ENCODE peak calls at places on chromosomes 4 and X, in nine cellular contexts. J, O, T, N, V, Z, Q, Y and X are unnamed samples.

GRCh38 chr4:150461957-150462356 is 120.0 kb upstream of the MAB21L2 start:
- DNase-seq in N (no peak), Q (no peak), T (no peak), O (no peak), Z (no peak), J (no peak), Y (no peak), V (no peak), X (no peak)

GRCh38 chr4:156456830-156457229 is 503.2 kb upstream of the CTSO start:
- DNase-seq in J (no peak), Q (no peak), T (no peak), O (no peak), Y (no peak), V (no peak), Z (no peak), N (no peak), X (no peak)

GRCh38 chr4:39718366-39719323 is 20.7 kb downstream of the UBE2K start:
- DNase-seq in O (no peak), Y (no peak), J (no peak), Q (no peak), V (no peak), N (no peak), Z (no peak), T (no peak), X (no peak)

GRCh38 chr4:105598787-105599186 is 46.4 kb downstream of the ARHGEF38 start:
- DNase-seq in T (no peak), Q (no peak), O (no peak), N (no peak), J (no peak), Y (no peak), V (no peak), Z (no peak), X (no peak)

GRCh38 chr4:184453402-184454160 is 20.8 kb downstream of the IRF2 start:
- DNase-seq in J (peak), V (peak), O (no peak), Y (no peak), Z (no peak), N (no peak), Q (no peak), T (no peak), X (no peak)

GRCh38 chr4:185004562-185005208 is 13.6 kb upstream of the HELT start:
- DNase-seq in J (no peak), Z (no peak), Q (no peak), V (no peak), N (peak), Y (no peak), O (no peak), T (no peak), X (no peak)

GRCh38 chr4:6386091-6386490 is 86.3 kb downstream of the PPP2R2C start:
- DNase-seq in J (no peak), T (no peak), O (no peak), N (peak), V (no peak), Z (no peak), Y (no peak), Q (no peak), X (no peak)

GRCh38 chrX:3950373-3950772 is 236.9 kb upstream of the PRKX start:
- DNase-seq in J (no peak), N (no peak), T (no peak), O (no peak), Q (no peak), Y (no peak), Z (no peak), V (no peak), X (no peak)

GRCh38 chr4:68359508-68359907 is 9.6 kb upstream of the YTHDC1 start:
- DNase-seq in J (no peak), Z (no peak), T (no peak), V (no peak), Q (no peak), O (no peak), N (no peak), Y (no peak), X (no peak)

GRCh38 chr4:6632125-6632524 is 8.4 kb upstream of the MRFAP1 start:
- DNase-seq in O (no peak), V (no peak), Q (no peak), Z (no peak), Y (no peak), J (no peak), T (no peak), N (peak), X (no peak)

GRCh38 chrX:111719426-111720210 is 38.6 kb downstream of the ALG13 start:
- DNase-seq in Q (no peak), Y (no peak), Z (peak), N (no peak), J (peak), O (no peak), V (no peak), T (no peak), X (no peak)

GRCh38 chrX:118594697-118595420 is 99.2 kb downstream of the DOCK11 start:
- DNase-seq in Z (no peak), N (no peak), V (no peak), Q (no peak), O (no peak), T (no peak), J (no peak), Y (no peak), X (no peak)

GRCh38 chr4:80035336-80035735 is 37.7 kb downstream of the ANTXR2 start:
- DNase-seq in O (no peak), N (no peak), J (no peak), T (no peak), Q (no peak), V (no peak), Y (no peak), Z (no peak), X (no peak)

GRCh38 chrX:63506320-63506719 is 155.2 kb upstream of the SPIN4 start:
- DNase-seq in O (no peak), Y (no peak), N (no peak), Q (no peak), V (no peak), J (peak), T (no peak), Z (no peak), X (no peak)

GRCh38 chr4:150540959-150541360 is 41.0 kb upstream of the MAB21L2 start:
- DNase-seq in V (no peak), Y (no peak), T (no peak), N (no peak), Z (no peak), Q (no peak), J (no peak), O (no peak), X (no peak)

GRCh38 chr4:30714408-30715031 is 5.6 kb upstream of the PCDH7 start:
- DNase-seq in N (peak), O (no peak), Y (peak), V (no peak), T (no peak), Z (peak), J (peak), Q (no peak), X (no peak)

GRCh38 chrX:39414290-39414847 is 613.1 kb downstream of the MID1IP1 start:
- DNase-seq in Q (no peak), O (no peak), Z (no peak), V (no peak), T (no peak), J (no peak), Y (no peak), N (no peak), X (no peak)

GRCh38 chr4:147760176-147760575 is 28.3 kb downstream of the ARHGAP10 start:
- DNase-seq in Z (peak), Q (no peak), Y (no peak), J (no peak), N (no peak), T (no peak), O (no peak), V (no peak), X (no peak)

GRCh38 chrX:42176790-42177189 is 253.4 kb upstream of the CASK start:
- DNase-seq in Y (no peak), J (no peak), Q (no peak), N (no peak), V (no peak), T (no peak), O (no peak), Z (no peak), X (no peak)

GRCh38 chr4:145904413-145905177 is 34.0 kb downstream of the ZNF827 start:
- DNase-seq in N (no peak), Q (no peak), T (no peak), O (no peak), Z (no peak), J (no peak), V (no peak), Y (no peak), X (no peak)

GRCh38 chr4:140851032-140851636 is 94.9 kb upstream of the TBC1D9 start:
- DNase-seq in N (no peak), T (no peak), V (no peak), Y (peak), J (peak), O (peak), Q (no peak), Z (peak), X (peak)

GRCh38 chr4:147328189-147328588 is 152.7 kb upstream of the EDNRA start:
- DNase-seq in Q (no peak), Y (no peak), Z (no peak), V (no peak), J (no peak), O (no peak), N (no peak), T (no peak), X (no peak)

GRCh38 chrX:40922307-40922706 is 162.9 kb upstream of the USP9X start:
- DNase-seq in T (no peak), Y (no peak), V (no peak), N (no peak), J (peak), O (no peak), Q (no peak), Z (no peak), X (peak)

GRCh38 chrX:11757729-11758399 is at the start of gene MSL3:
- DNase-seq in N (peak), Y (peak), Q (peak), V (peak), O (peak), T (peak), J (peak), Z (peak), X (no peak)

GRCh38 chrX:140040397-140040796 is 75.1 kb upstream of the CXorf66 start:
- DNase-seq in Q (no peak), O (no peak), Y (no peak), Z (no peak), J (peak), N (no peak), V (no peak), T (no peak), X (no peak)